ENCODE peak calls at places on chromosomes 5 and 9, in ten cellular contexts. One of them, this sample, is unnamed. For H3K4me1, the result is how much of the 10 kb centered on the place peaks cover.

GRCh38 chr5:142780871-142781270 is 10.7 kb downstream of the ARHGAP26 start:
- DNase-seq in A549: no peak
- DNase-seq in SK-N-SH: peak
- DNase-seq in suprapubic skin: no peak
- DNase-seq in tibial nerve: no peak
- DNase-seq in K562: no peak
- DNase-seq in GM12878: no peak
- DNase-seq in stomach: no peak
- DNase-seq in transverse colon: no peak
- DNase-seq in upper lobe of left lung: no peak
- DNase-seq in this sample: no peak

GRCh38 chr5:91910655-91911054 is 527.5 kb upstream of the ARRDC3 start:
- DNase-seq in A549: no peak
- DNase-seq in SK-N-SH: no peak
- DNase-seq in suprapubic skin: no peak
- DNase-seq in tibial nerve: no peak
- DNase-seq in K562: no peak
- DNase-seq in GM12878: no peak
- DNase-seq in stomach: no peak
- DNase-seq in transverse colon: no peak
- DNase-seq in upper lobe of left lung: no peak
- DNase-seq in this sample: no peak

GRCh38 chr5:172891716-172892421 is 57.8 kb downstream of the ERGIC1 start:
- DNase-seq in A549: no peak
- DNase-seq in SK-N-SH: no peak
- DNase-seq in suprapubic skin: no peak
- DNase-seq in tibial nerve: no peak
- DNase-seq in K562: no peak
- DNase-seq in GM12878: no peak
- DNase-seq in stomach: peak
- DNase-seq in transverse colon: no peak
- DNase-seq in upper lobe of left lung: peak
- DNase-seq in this sample: peak

GRCh38 chr9:114287001-114287762 is 35.7 kb upstream of the ORM1 start:
- DNase-seq in A549: no peak
- DNase-seq in SK-N-SH: no peak
- DNase-seq in suprapubic skin: peak
- DNase-seq in tibial nerve: peak
- DNase-seq in K562: no peak
- DNase-seq in GM12878: no peak
- DNase-seq in stomach: no peak
- DNase-seq in transverse colon: no peak
- DNase-seq in upper lobe of left lung: peak
- DNase-seq in this sample: peak

GRCh38 chr5:175059687-175060194 is 335.4 kb downstream of the MSX2 start:
- DNase-seq in A549: peak
- DNase-seq in SK-N-SH: peak
- DNase-seq in suprapubic skin: no peak
- DNase-seq in tibial nerve: no peak
- DNase-seq in K562: no peak
- DNase-seq in GM12878: no peak
- DNase-seq in stomach: no peak
- DNase-seq in transverse colon: no peak
- DNase-seq in upper lobe of left lung: no peak
- DNase-seq in this sample: no peak

GRCh38 chr9:98230789-98231188 is 24.7 kb downstream of the TBC1D2 start:
- DNase-seq in A549: no peak
- DNase-seq in SK-N-SH: no peak
- DNase-seq in suprapubic skin: no peak
- DNase-seq in tibial nerve: no peak
- DNase-seq in K562: no peak
- DNase-seq in GM12878: peak
- DNase-seq in stomach: no peak
- DNase-seq in transverse colon: no peak
- DNase-seq in upper lobe of left lung: no peak
- DNase-seq in this sample: no peak

GRCh38 chr9:89743216-89743575 is 138.4 kb downstream of the GADD45G start:
- DNase-seq in A549: no peak
- DNase-seq in SK-N-SH: no peak
- DNase-seq in suprapubic skin: no peak
- DNase-seq in tibial nerve: no peak
- DNase-seq in K562: no peak
- DNase-seq in GM12878: peak
- DNase-seq in stomach: no peak
- DNase-seq in transverse colon: no peak
- DNase-seq in upper lobe of left lung: no peak
- DNase-seq in this sample: no peak

GRCh38 chr5:125295405-125295872 is 549.0 kb upstream of the ZNF608 start:
- DNase-seq in A549: no peak
- DNase-seq in SK-N-SH: no peak
- DNase-seq in suprapubic skin: no peak
- DNase-seq in tibial nerve: no peak
- DNase-seq in K562: no peak
- DNase-seq in GM12878: no peak
- DNase-seq in stomach: no peak
- DNase-seq in transverse colon: no peak
- DNase-seq in upper lobe of left lung: no peak
- DNase-seq in this sample: no peak

DNA sequence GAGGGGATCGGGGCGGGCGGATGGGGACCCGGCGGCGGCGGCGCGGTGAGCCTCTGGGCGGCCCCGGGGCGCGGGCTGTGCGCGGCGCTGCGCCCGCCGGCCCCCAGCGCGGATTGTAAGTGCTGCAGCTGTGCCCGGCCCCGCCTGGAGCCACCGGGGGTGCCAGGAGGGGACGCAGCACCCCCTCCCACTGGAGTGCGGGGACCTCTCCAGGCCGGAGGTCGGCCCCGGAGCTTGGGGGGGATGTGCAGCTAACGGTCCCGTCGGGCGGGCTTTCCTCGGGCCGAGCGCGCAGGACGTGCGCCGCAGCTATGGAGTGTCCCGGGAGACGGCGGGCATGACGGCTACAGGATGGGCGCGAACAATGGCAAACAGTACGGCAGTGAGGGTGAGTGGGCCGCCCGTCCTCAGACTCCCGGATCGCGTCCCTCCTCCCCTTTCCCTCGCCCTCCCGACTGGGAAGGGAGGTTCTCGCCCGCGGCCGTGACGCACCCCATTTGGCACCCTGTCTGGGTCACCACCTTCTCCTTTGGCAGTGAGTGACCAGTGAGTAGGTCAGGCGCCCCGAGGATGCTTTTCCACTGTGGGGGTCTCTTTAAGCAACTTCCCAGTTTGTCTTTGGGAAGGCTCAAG is 462 bp downstream of the FBXL7 start:
- DNase-seq in A549: peak
- DNase-seq in SK-N-SH: no peak
- DNase-seq in suprapubic skin: peak
- DNase-seq in tibial nerve: peak
- DNase-seq in K562: no peak
- DNase-seq in GM12878: no peak
- DNase-seq in stomach: peak
- DNase-seq in transverse colon: peak
- DNase-seq in upper lobe of left lung: no peak
- DNase-seq in this sample: peak
- H3K4me3 ChIP-seq in A549: peak
- H3K4me3 ChIP-seq in SK-N-SH: peak
- H3K4me3 ChIP-seq in suprapubic skin: peak
- H3K4me3 ChIP-seq in tibial nerve: peak
- H3K4me3 ChIP-seq in K562: no peak
- H3K4me3 ChIP-seq in GM12878: no peak
- H3K4me3 ChIP-seq in stomach: peak
- H3K4me3 ChIP-seq in transverse colon: peak
- H3K4me3 ChIP-seq in upper lobe of left lung: peak
- H3K4me3 ChIP-seq in this sample: peak

GRCh38 chr5:132425975-132426524 is 56.5 kb downstream of the SLC22A5 start:
- DNase-seq in A549: no peak
- DNase-seq in SK-N-SH: no peak
- DNase-seq in suprapubic skin: no peak
- DNase-seq in tibial nerve: no peak
- DNase-seq in K562: no peak
- DNase-seq in GM12878: no peak
- DNase-seq in stomach: no peak
- DNase-seq in transverse colon: no peak
- DNase-seq in upper lobe of left lung: no peak
- DNase-seq in this sample: no peak

GRCh38 chr5:132428811-132429440 is 59.4 kb downstream of the SLC22A5 start:
- DNase-seq in A549: no peak
- DNase-seq in SK-N-SH: no peak
- DNase-seq in suprapubic skin: no peak
- DNase-seq in tibial nerve: no peak
- DNase-seq in K562: no peak
- DNase-seq in GM12878: no peak
- DNase-seq in stomach: no peak
- DNase-seq in transverse colon: no peak
- DNase-seq in upper lobe of left lung: no peak
- DNase-seq in this sample: peak

GRCh38 chr5:132426525-132427138 is 57.1 kb downstream of the SLC22A5 start:
- DNase-seq in A549: peak
- DNase-seq in SK-N-SH: peak
- DNase-seq in suprapubic skin: peak
- DNase-seq in tibial nerve: peak
- DNase-seq in K562: peak
- DNase-seq in GM12878: no peak
- DNase-seq in stomach: peak
- DNase-seq in transverse colon: peak
- DNase-seq in upper lobe of left lung: peak
- DNase-seq in this sample: peak

GRCh38 chr5:132428147-132428482 is 58.6 kb downstream of the SLC22A5 start:
- DNase-seq in A549: no peak
- DNase-seq in SK-N-SH: no peak
- DNase-seq in suprapubic skin: no peak
- DNase-seq in tibial nerve: no peak
- DNase-seq in K562: no peak
- DNase-seq in GM12878: no peak
- DNase-seq in stomach: no peak
- DNase-seq in transverse colon: no peak
- DNase-seq in upper lobe of left lung: no peak
- DNase-seq in this sample: no peak

DNA sequence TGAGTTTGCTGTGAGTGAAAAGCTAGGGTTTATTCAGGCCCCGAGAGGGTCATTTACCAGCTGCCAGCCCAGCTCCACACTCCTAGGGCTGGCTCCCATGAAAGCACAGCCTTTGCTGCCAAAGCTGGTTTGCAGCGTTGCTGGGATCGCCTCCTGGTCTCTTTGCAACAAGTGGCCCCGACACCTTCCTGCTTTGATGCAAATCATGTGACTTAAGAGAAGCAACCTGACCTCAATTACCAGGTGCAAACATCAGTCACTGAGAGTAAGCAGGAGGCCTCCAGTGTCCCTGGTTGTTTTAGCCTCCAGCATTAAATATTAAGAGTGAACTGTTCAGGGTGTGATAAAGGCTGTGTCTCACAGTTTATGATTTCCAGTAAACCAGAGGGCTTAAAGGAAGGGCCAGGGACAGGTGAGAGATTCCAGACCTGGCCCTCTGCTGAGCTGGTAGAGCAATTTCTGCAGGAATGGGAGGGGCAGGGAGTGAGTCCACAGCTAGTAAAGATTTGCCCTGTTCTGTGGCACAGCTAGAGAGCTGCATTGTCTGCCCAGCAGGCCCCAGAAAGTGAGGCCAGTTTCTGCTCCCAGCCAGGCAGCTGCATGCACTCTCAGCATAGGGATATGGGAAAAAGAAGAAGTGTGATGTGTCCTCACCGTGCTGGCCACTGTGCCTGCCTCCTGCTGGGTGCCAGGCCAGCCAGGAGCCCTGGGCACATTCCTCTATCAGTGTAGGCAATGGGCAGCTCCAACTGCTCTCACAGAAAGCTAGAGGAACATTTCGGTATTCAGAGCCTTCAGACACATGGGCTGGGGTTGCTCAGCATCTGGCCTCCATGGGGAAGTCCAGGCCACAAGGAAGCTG is 58.0 kb downstream of the SLC22A5 start:
- DNase-seq in A549: no peak
- DNase-seq in SK-N-SH: peak
- DNase-seq in suprapubic skin: no peak
- DNase-seq in tibial nerve: no peak
- DNase-seq in K562: no peak
- DNase-seq in GM12878: no peak
- DNase-seq in stomach: peak
- DNase-seq in transverse colon: peak
- DNase-seq in upper lobe of left lung: peak
- DNase-seq in this sample: peak
- H3K4me1 ChIP-seq in A549: half or more
- H3K4me1 ChIP-seq in SK-N-SH: under half
- H3K4me1 ChIP-seq in suprapubic skin: half or more
- H3K4me1 ChIP-seq in tibial nerve: half or more
- H3K4me1 ChIP-seq in K562: half or more
- H3K4me1 ChIP-seq in GM12878: half or more
- H3K4me1 ChIP-seq in stomach: half or more
- H3K4me1 ChIP-seq in transverse colon: half or more
- H3K4me1 ChIP-seq in upper lobe of left lung: half or more
- H3K4me1 ChIP-seq in this sample: under half

GRCh38 chr5:39447968-39448367 is 23.2 kb upstream of the DAB2 start:
- DNase-seq in A549: no peak
- DNase-seq in SK-N-SH: no peak
- DNase-seq in suprapubic skin: no peak
- DNase-seq in tibial nerve: no peak
- DNase-seq in K562: no peak
- DNase-seq in GM12878: no peak
- DNase-seq in stomach: no peak
- DNase-seq in transverse colon: no peak
- DNase-seq in upper lobe of left lung: no peak
- DNase-seq in this sample: no peak
- TF ChIP-seq EP300 in A549: no peak
- TF ChIP-seq EP300 in SK-N-SH: no peak
- TF ChIP-seq EP300 in suprapubic skin: no peak
- TF ChIP-seq EP300 in tibial nerve: no peak
- TF ChIP-seq EP300 in K562: no peak
- TF ChIP-seq EP300 in GM12878: no peak
- TF ChIP-seq EP300 in stomach: no peak
- TF ChIP-seq EP300 in transverse colon: no peak
- TF ChIP-seq EP300 in upper lobe of left lung: no peak
- TF ChIP-seq EP300 in this sample: no peak

GRCh38 chr5:93601053-93601429 is 18.0 kb downstream of the NR2F1 start:
- DNase-seq in A549: no peak
- DNase-seq in SK-N-SH: peak
- DNase-seq in suprapubic skin: no peak
- DNase-seq in tibial nerve: no peak
- DNase-seq in K562: no peak
- DNase-seq in GM12878: no peak
- DNase-seq in stomach: no peak
- DNase-seq in transverse colon: no peak
- DNase-seq in upper lobe of left lung: no peak
- DNase-seq in this sample: no peak

GRCh38 chr5:93599427-93600146 is 16.6 kb downstream of the NR2F1 start:
- DNase-seq in A549: no peak
- DNase-seq in SK-N-SH: peak
- DNase-seq in suprapubic skin: no peak
- DNase-seq in tibial nerve: no peak
- DNase-seq in K562: no peak
- DNase-seq in GM12878: no peak
- DNase-seq in stomach: no peak
- DNase-seq in transverse colon: no peak
- DNase-seq in upper lobe of left lung: no peak
- DNase-seq in this sample: no peak

GRCh38 chr5:93598141-93598996 is 15.3 kb downstream of the NR2F1 start:
- DNase-seq in A549: no peak
- DNase-seq in SK-N-SH: peak
- DNase-seq in suprapubic skin: no peak
- DNase-seq in tibial nerve: no peak
- DNase-seq in K562: no peak
- DNase-seq in GM12878: no peak
- DNase-seq in stomach: no peak
- DNase-seq in transverse colon: no peak
- DNase-seq in upper lobe of left lung: no peak
- DNase-seq in this sample: no peak

GRCh38 chr5:93600409-93601052 is 17.5 kb downstream of the NR2F1 start:
- DNase-seq in A549: no peak
- DNase-seq in SK-N-SH: no peak
- DNase-seq in suprapubic skin: no peak
- DNase-seq in tibial nerve: no peak
- DNase-seq in K562: no peak
- DNase-seq in GM12878: no peak
- DNase-seq in stomach: no peak
- DNase-seq in transverse colon: no peak
- DNase-seq in upper lobe of left lung: no peak
- DNase-seq in this sample: no peak

GRCh38 chr5:93598997-93599371 is 16.0 kb downstream of the NR2F1 start:
- DNase-seq in A549: no peak
- DNase-seq in SK-N-SH: peak
- DNase-seq in suprapubic skin: no peak
- DNase-seq in tibial nerve: no peak
- DNase-seq in K562: no peak
- DNase-seq in GM12878: no peak
- DNase-seq in stomach: no peak
- DNase-seq in transverse colon: no peak
- DNase-seq in upper lobe of left lung: no peak
- DNase-seq in this sample: no peak
- H3K4me3 ChIP-seq in A549: no peak
- H3K4me3 ChIP-seq in SK-N-SH: no peak
- H3K4me3 ChIP-seq in suprapubic skin: no peak
- H3K4me3 ChIP-seq in tibial nerve: peak
- H3K4me3 ChIP-seq in K562: no peak
- H3K4me3 ChIP-seq in GM12878: no peak
- H3K4me3 ChIP-seq in stomach: no peak
- H3K4me3 ChIP-seq in transverse colon: no peak
- H3K4me3 ChIP-seq in upper lobe of left lung: no peak
- H3K4me3 ChIP-seq in this sample: no peak